ENCODE peak calls at places on chromosome 10, in ten cellular contexts. A is NCI-H2081; G is H7; O is cerebellum; M is mucosa of gallbladder; I is colonic mucosa; C is G401; B is GM19239; J is stimulated activated CD4-positive, alpha-beta T cell treated with anti-CD3 and anti-CD28 coated beads, Interleukin-1b, Interleukin-23, amount 100 ng/mL, for 1 hour; R is fibroblast of pulmonary artery. H is an unnamed sample.

GRCh38 chr10:59896186-59896585 is 10.2 kb downstream of the CCDC6 start:
- DNase-seq in A (no peak), G (no peak), O (no peak), M (no peak), I (peak), C (no peak), B (no peak), J (no peak), R (no peak), H (no peak)

GRCh38 chr10:55174419-55174818 is 373.4 kb upstream of the PCDH15 start:
- DNase-seq in A (no peak), G (no peak), O (no peak), M (no peak), I (no peak), C (no peak), B (no peak), J (no peak), R (no peak), H (no peak)

GRCh38 chr10:123999956-124000615 is 93.3 kb downstream of the CHST15 start:
- DNase-seq in A (no peak), G (peak), O (no peak), M (peak), I (no peak), C (no peak), B (no peak), J (no peak), R (no peak), H (no peak)

GRCh38 chr10:22620140-22620857 is 94.1 kb downstream of the PIP4K2A start:
- DNase-seq in A (peak), G (no peak), O (no peak), M (no peak), I (peak), C (no peak), B (no peak), J (no peak), R (peak), H (peak)

GRCh38 chr10:62050941-62051433 is 149.5 kb downstream of the ARID5B start:
- DNase-seq in A (peak), G (no peak), O (no peak), M (peak), I (no peak), C (no peak), B (no peak), J (peak), R (peak), H (peak)

GRCh38 chr10:131683281-131683861 is 217.4 kb upstream of the PPP2R2D start:
- DNase-seq in A (no peak), G (no peak), O (no peak), M (no peak), I (no peak), C (no peak), B (no peak), J (no peak), R (no peak), H (no peak)

GRCh38 chr10:102208311-102209035 is 17.6 kb upstream of the ELOVL3 start:
- DNase-seq in A (no peak), G (no peak), O (no peak), M (no peak), I (no peak), C (no peak), B (no peak), J (no peak), R (peak), H (peak)

GRCh38 chr10:30804478-30805055 is 175.0 kb upstream of the LYZL2 start:
- DNase-seq in A (no peak), G (no peak), O (no peak), M (peak), I (no peak), C (no peak), B (no peak), J (no peak), R (peak), H (no peak)

GRCh38 chr10:71312840-71313789 is 5.9 kb upstream of the SLC29A3 start:
- DNase-seq in A (no peak), G (no peak), O (peak), M (peak), I (peak), C (peak), B (no peak), J (no peak), R (peak), H (no peak)

GRCh38 chr10:113982296-113982695 is 61.4 kb upstream of the ADRB1 start:
- DNase-seq in A (no peak), G (no peak), O (no peak), M (no peak), I (no peak), C (no peak), B (no peak), J (no peak), R (no peak), H (no peak)

GRCh38 chr10:21334891-21335696 is 190.4 kb downstream of the SKIDA1 start:
- DNase-seq in A (no peak), G (no peak), O (no peak), M (peak), I (peak), C (no peak), B (no peak), J (no peak), R (peak), H (peak)

GRCh38 chr10:5976689-5977470 is 463 bp downstream of the IL15RA start:
- DNase-seq in A (no peak), G (peak), O (no peak), M (no peak), I (peak), C (no peak), B (peak), J (no peak), R (peak), H (no peak)

GRCh38 chr10:126910196-126910595 is 5.0 kb downstream of the DOCK1 start:
- DNase-seq in A (no peak), G (no peak), O (no peak), M (no peak), I (no peak), C (no peak), B (no peak), J (no peak), R (no peak), H (no peak)

GRCh38 chr10:100007239-100008141 is 2.3 kb downstream of the DNMBP start:
- DNase-seq in A (no peak), G (no peak), O (no peak), M (no peak), I (no peak), C (peak), B (no peak), J (no peak), R (no peak), H (no peak)

GRCh38 chr10:84269773-84270172 is 24.9 kb downstream of the RGR start:
- DNase-seq in A (no peak), G (no peak), O (no peak), M (no peak), I (no peak), C (no peak), B (no peak), J (no peak), R (peak), H (no peak)

GRCh38 chr10:46031648-46032532 is 1.5 kb upstream of the NCOA4 start:
- DNase-seq in A (no peak), G (no peak), O (no peak), M (no peak), I (no peak), C (no peak), B (no peak), J (no peak), R (peak), H (no peak)

GRCh38 chr10:47022311-47023131 is 111.3 kb downstream of the PTPN20 start:
- DNase-seq in A (no peak), G (peak), O (no peak), M (peak), I (no peak), C (no peak), B (no peak), J (no peak), R (no peak), H (no peak)

GRCh38 chr10:110501142-110501937 is 3.6 kb downstream of the DUSP5 start:
- DNase-seq in A (no peak), G (peak), O (peak), M (peak), I (peak), C (peak), B (peak), J (no peak), R (peak), H (peak)

GRCh38 chr10:23055424-23056191 is 39.8 kb upstream of the MSRB2 start:
- DNase-seq in A (no peak), G (no peak), O (no peak), M (no peak), I (no peak), C (no peak), B (no peak), J (no peak), R (no peak), H (no peak)

GRCh38 chr10:94991243-94991888 is 52.9 kb downstream of the CYP2C9 start:
- DNase-seq in A (no peak), G (no peak), O (no peak), M (peak), I (no peak), C (no peak), B (no peak), J (no peak), R (no peak), H (no peak)

GRCh38 chr10:116669080-116669479 is 48.3 kb downstream of the PNLIPRP2 start:
- DNase-seq in A (no peak), G (no peak), O (no peak), M (no peak), I (no peak), C (no peak), B (no peak), J (no peak), R (no peak), H (no peak)

GRCh38 chr10:6044651-6045599 is 17.2 kb downstream of the IL2RA start:
- DNase-seq in A (no peak), G (no peak), O (no peak), M (peak), I (peak), C (no peak), B (no peak), J (no peak), R (no peak), H (no peak)

GRCh38 chr10:31686566-31686965 is 242.1 kb downstream of the ARHGAP12 start:
- DNase-seq in A (no peak), G (no peak), O (no peak), M (no peak), I (no peak), C (no peak), B (no peak), J (no peak), R (no peak), H (no peak)

GRCh38 chr10:61404771-61405170 is 48.4 kb downstream of the TMEM26 start:
- DNase-seq in A (no peak), G (no peak), O (no peak), M (no peak), I (no peak), C (no peak), B (no peak), J (no peak), R (peak), H (no peak)

GRCh38 chr10:77619964-77620703 is 17.5 kb downstream of the KCNMA1 start:
- DNase-seq in A (no peak), G (no peak), O (no peak), M (no peak), I (no peak), C (no peak), B (no peak), J (no peak), R (no peak), H (no peak)

GRCh38 chr10:123413353-123413752 is 252.8 kb upstream of the GPR26 start:
- DNase-seq in A (no peak), G (no peak), O (no peak), M (no peak), I (no peak), C (no peak), B (no peak), J (no peak), R (no peak), H (no peak)

GRCh38 chr10:112912441-112912911 is 37.6 kb upstream of the TCF7L2 start:
- DNase-seq in A (no peak), G (no peak), O (no peak), M (no peak), I (no peak), C (no peak), B (no peak), J (no peak), R (peak), H (peak)

GRCh38 chr10:11727563-11727962 is 14.6 kb upstream of the ECHDC3 start:
- DNase-seq in A (no peak), G (no peak), O (no peak), M (no peak), I (no peak), C (no peak), B (no peak), J (no peak), R (no peak), H (no peak)

GRCh38 chr10:47159361-47160228 is 140.4 kb upstream of the GDF10 start:
- DNase-seq in A (no peak), G (no peak), O (no peak), M (peak), I (no peak), C (no peak), B (no peak), J (no peak), R (no peak), H (no peak)

H was measured in dermis microvascular lymphatic vessel endothelial cell.